ENCODE peak calls at places on chromosomes 2 and 18, in five cellular contexts. One of them, this sample, is unnamed. For H3K4me1, the result is how much of the 10 kb centered on the place peaks cover.

GRCh38 chr18:28791101-28791500 is 614.2 kb upstream of the CDH2 start:
- DNase-seq in suprapubic skin: no peak
- DNase-seq in upper lobe of left lung: no peak
- DNase-seq in sigmoid colon: no peak
- DNase-seq in SK-N-SH: no peak
- DNase-seq in this sample: no peak

GRCh38 chr2:84857566-84857965 is 23.3 kb downstream of the TRABD2A start:
- DNase-seq in sigmoid colon: no peak
- DNase-seq in upper lobe of left lung: no peak
- DNase-seq in suprapubic skin: no peak
- DNase-seq in SK-N-SH: no peak
- DNase-seq in this sample: no peak

GRCh38 chr2:197248001-197248401 is 62.6 kb downstream of the ANKRD44 start:
- DNase-seq in suprapubic skin: no peak
- DNase-seq in upper lobe of left lung: no peak
- DNase-seq in sigmoid colon: no peak
- DNase-seq in SK-N-SH: peak
- DNase-seq in this sample: no peak

GRCh38 chr2:139836769-139837168 is 1056.6 kb upstream of the NXPH2 start:
- DNase-seq in upper lobe of left lung: no peak
- DNase-seq in sigmoid colon: no peak
- DNase-seq in SK-N-SH: no peak
- DNase-seq in suprapubic skin: no peak
- DNase-seq in this sample: no peak

GRCh38 chr2:144489315-144489920 is 30.5 kb downstream of the ZEB2 start:
- DNase-seq in suprapubic skin: no peak
- DNase-seq in upper lobe of left lung: no peak
- DNase-seq in SK-N-SH: no peak
- DNase-seq in sigmoid colon: no peak
- DNase-seq in this sample: no peak

GRCh38 chr2:140695163-140695562 is 1435.7 kb downstream of the LRP1B start:
- DNase-seq in upper lobe of left lung: no peak
- DNase-seq in sigmoid colon: no peak
- DNase-seq in SK-N-SH: no peak
- DNase-seq in suprapubic skin: no peak
- DNase-seq in this sample: no peak

GRCh38 chr2:28232267-28232666 is 160.4 kb upstream of the FOSL2 start:
- DNase-seq in upper lobe of left lung: no peak
- DNase-seq in sigmoid colon: no peak
- DNase-seq in SK-N-SH: no peak
- DNase-seq in suprapubic skin: no peak
- DNase-seq in this sample: no peak

GRCh38 chr2:224181534-224182155 is 142.6 kb upstream of the SERPINE2 start:
- DNase-seq in suprapubic skin: no peak
- DNase-seq in SK-N-SH: no peak
- DNase-seq in upper lobe of left lung: no peak
- DNase-seq in sigmoid colon: no peak
- DNase-seq in this sample: no peak

GRCh38 chr2:205751621-205752031 is 69.3 kb downstream of the NRP2 start:
- DNase-seq in sigmoid colon: no peak
- DNase-seq in suprapubic skin: no peak
- DNase-seq in upper lobe of left lung: no peak
- DNase-seq in SK-N-SH: no peak
- DNase-seq in this sample: no peak

GRCh38 chr2:28055325-28055970 is 164.9 kb downstream of the BABAM2 start:
- DNase-seq in suprapubic skin: no peak
- DNase-seq in sigmoid colon: no peak
- DNase-seq in SK-N-SH: no peak
- DNase-seq in upper lobe of left lung: no peak
- DNase-seq in this sample: no peak

GRCh38 chr2:23092831-23093230 is 292.1 kb upstream of the KLHL29 start:
- DNase-seq in suprapubic skin: no peak
- DNase-seq in upper lobe of left lung: no peak
- DNase-seq in SK-N-SH: no peak
- DNase-seq in sigmoid colon: no peak
- DNase-seq in this sample: no peak

GRCh38 chr2:181670632-181671031 is 9.7 kb downstream of the NEUROD1 start:
- DNase-seq in suprapubic skin: no peak
- DNase-seq in sigmoid colon: no peak
- DNase-seq in SK-N-SH: no peak
- DNase-seq in upper lobe of left lung: no peak
- DNase-seq in this sample: no peak

GRCh38 chr2:230900336-230900995 is 24.6 kb downstream of the GPR55 start:
- DNase-seq in sigmoid colon: peak
- DNase-seq in upper lobe of left lung: peak
- DNase-seq in suprapubic skin: no peak
- DNase-seq in SK-N-SH: no peak
- DNase-seq in this sample: peak

GRCh38 chr2:122237506-122237905 is 482.1 kb downstream of the TSN start:
- DNase-seq in upper lobe of left lung: no peak
- DNase-seq in SK-N-SH: no peak
- DNase-seq in sigmoid colon: no peak
- DNase-seq in suprapubic skin: no peak
- DNase-seq in this sample: no peak

GRCh38 chr2:12044857-12045256 is 298.4 kb downstream of the LPIN1 start:
- DNase-seq in upper lobe of left lung: no peak
- DNase-seq in suprapubic skin: no peak
- DNase-seq in SK-N-SH: no peak
- DNase-seq in sigmoid colon: no peak
- DNase-seq in this sample: no peak
- TF ChIP-seq CTCF in upper lobe of left lung: no peak
- TF ChIP-seq CTCF in suprapubic skin: no peak
- TF ChIP-seq CTCF in SK-N-SH: no peak
- TF ChIP-seq CTCF in sigmoid colon: no peak
- TF ChIP-seq CTCF in this sample: no peak

GRCh38 chr2:237982039-237982725 is 15.4 kb downstream of the UBE2F start:
- DNase-seq in upper lobe of left lung: no peak
- DNase-seq in SK-N-SH: no peak
- DNase-seq in sigmoid colon: no peak
- DNase-seq in suprapubic skin: no peak
- DNase-seq in this sample: no peak

GRCh38 chr2:237978058-237978712 is 11.4 kb downstream of the UBE2F start:
- DNase-seq in suprapubic skin: no peak
- DNase-seq in upper lobe of left lung: no peak
- DNase-seq in SK-N-SH: peak
- DNase-seq in sigmoid colon: peak
- DNase-seq in this sample: peak

GRCh38 chr2:237980751-237981150 is 13.9 kb downstream of the UBE2F start:
- DNase-seq in SK-N-SH: no peak
- DNase-seq in sigmoid colon: no peak
- DNase-seq in suprapubic skin: no peak
- DNase-seq in upper lobe of left lung: peak
- DNase-seq in this sample: no peak

GRCh38 chr2:237979331-237979730 is 12.5 kb downstream of the UBE2F start:
- DNase-seq in suprapubic skin: no peak
- DNase-seq in upper lobe of left lung: no peak
- DNase-seq in SK-N-SH: no peak
- DNase-seq in sigmoid colon: no peak
- DNase-seq in this sample: no peak

DNA sequence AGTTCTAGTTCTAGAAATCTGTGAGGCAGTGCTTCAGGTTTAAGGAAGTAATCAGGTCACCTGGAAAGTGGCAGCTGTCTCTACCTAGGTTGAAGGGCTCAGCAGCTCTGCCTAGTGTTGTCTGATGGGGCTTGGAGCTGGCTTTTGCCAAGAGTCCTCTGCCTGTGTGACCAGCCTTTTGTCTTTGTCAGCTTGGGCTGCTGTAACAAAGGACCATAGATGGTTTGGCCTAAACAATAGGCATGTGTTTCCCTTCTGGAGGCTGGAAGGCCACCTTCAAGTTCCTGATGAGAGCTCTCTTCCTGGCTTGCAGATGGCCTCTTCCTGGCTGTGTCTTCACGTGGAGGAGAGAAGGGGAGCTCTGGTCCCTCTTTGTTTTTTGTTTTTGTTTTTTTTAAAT is 13.3 kb downstream of the UBE2F start:
- DNase-seq in upper lobe of left lung: no peak
- DNase-seq in SK-N-SH: no peak
- DNase-seq in suprapubic skin: no peak
- DNase-seq in sigmoid colon: no peak
- DNase-seq in this sample: no peak
- H3K4me1 ChIP-seq in upper lobe of left lung: under half
- H3K4me1 ChIP-seq in SK-N-SH: under half
- H3K4me1 ChIP-seq in suprapubic skin: under half
- H3K4me1 ChIP-seq in sigmoid colon: under half
- H3K4me1 ChIP-seq in this sample: under half

DNA sequence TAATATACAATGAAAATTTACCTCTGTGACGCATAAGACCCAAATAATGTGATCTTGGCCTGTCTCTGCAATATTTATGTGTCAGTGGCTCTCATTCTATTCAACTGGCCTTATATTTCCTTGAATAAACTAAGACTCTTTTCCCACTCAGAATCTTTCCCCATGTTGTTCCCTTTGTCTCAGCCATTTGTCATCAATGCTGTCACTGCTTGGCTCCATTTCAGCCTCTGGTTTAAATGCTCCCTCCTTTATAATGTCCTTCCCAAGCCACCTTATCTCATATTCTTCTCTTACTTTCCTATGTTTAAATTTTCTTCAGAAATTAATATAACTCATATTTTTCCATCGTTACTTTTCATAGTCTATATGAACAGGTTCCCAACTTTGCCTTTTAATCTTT is 158.3 kb upstream of the DTNA start:
- DNase-seq in sigmoid colon: no peak
- DNase-seq in upper lobe of left lung: no peak
- DNase-seq in SK-N-SH: no peak
- DNase-seq in suprapubic skin: no peak
- DNase-seq in this sample: no peak
- TF ChIP-seq EP300 in sigmoid colon: no peak
- TF ChIP-seq EP300 in upper lobe of left lung: no peak
- TF ChIP-seq EP300 in SK-N-SH: no peak
- TF ChIP-seq EP300 in suprapubic skin: no peak
- TF ChIP-seq EP300 in this sample: no peak

DNA sequence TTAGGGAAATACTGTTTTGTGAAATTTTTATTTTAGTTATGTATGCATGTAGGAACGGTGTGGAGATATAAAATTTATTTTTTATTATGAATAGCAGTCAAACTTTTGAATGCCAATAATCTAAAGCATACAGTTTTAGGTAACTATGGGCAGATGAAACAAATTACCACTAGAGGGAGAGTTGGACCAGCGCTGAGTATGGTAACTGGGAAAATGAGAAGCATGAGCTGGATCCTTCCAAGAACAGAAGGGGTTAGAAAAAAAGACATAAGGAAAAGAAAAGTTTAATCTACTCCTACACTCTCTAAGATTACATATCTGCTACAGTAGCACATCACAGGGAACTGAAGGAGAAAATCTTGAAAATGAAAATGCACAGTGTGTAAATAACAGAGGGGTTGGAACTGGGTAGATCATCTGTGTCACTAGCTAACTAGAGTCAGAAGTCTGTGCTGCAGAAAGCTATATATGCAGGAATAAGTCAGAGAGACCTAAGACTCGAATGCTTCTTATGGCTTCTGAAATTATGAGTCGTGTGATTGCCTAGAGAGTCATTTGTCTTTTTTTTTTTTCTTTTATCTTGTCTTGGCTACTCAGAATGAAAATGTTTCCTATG is 15.6 kb downstream of the REG3G start:
- DNase-seq in SK-N-SH: peak
- DNase-seq in sigmoid colon: no peak
- DNase-seq in suprapubic skin: no peak
- DNase-seq in upper lobe of left lung: no peak
- DNase-seq in this sample: no peak
- TF ChIP-seq CTCF in SK-N-SH: no peak
- TF ChIP-seq CTCF in sigmoid colon: peak
- TF ChIP-seq CTCF in suprapubic skin: no peak
- TF ChIP-seq CTCF in upper lobe of left lung: peak
- TF ChIP-seq CTCF in this sample: peak

This sample was measured in stomach.